ENCODE peak calls at places on chromosomes 3 and 15, in seven cellular contexts. One of them, this sample, is unnamed.

GRCh38 chr15:35170216-35170615 is 85.1 kb upstream of the NANOGP8 start:
- DNase-seq in spleen: no peak
- DNase-seq in heart left ventricle: no peak
- DNase-seq in astrocyte of the cerebellum: no peak
- DNase-seq in astrocyte of the spinal cord: peak; percentile 33
- DNase-seq in right atrium auricular region: no peak
- DNase-seq in IMR-90: peak; percentile 68
- DNase-seq in this sample: no peak

GRCh38 chr15:23416349-23417276 is 30.4 kb downstream of the GOLGA6L2 start:
- DNase-seq in astrocyte of the spinal cord: no peak
- DNase-seq in astrocyte of the cerebellum: no peak
- DNase-seq in IMR-90: no peak
- DNase-seq in right atrium auricular region: no peak
- DNase-seq in spleen: peak; percentile 68
- DNase-seq in heart left ventricle: no peak
- DNase-seq in this sample: no peak

GRCh38 chr3:179719048-179719734 is 66.4 kb downstream of the USP13 start:
- DNase-seq in heart left ventricle: no peak
- DNase-seq in IMR-90: no peak
- DNase-seq in spleen: no peak
- DNase-seq in astrocyte of the spinal cord: peak; percentile 54
- DNase-seq in right atrium auricular region: no peak
- DNase-seq in astrocyte of the cerebellum: no peak
- DNase-seq in this sample: no peak

GRCh38 chr3:126792998-126793397 is 89.0 kb downstream of the CHCHD6 start:
- DNase-seq in astrocyte of the cerebellum: no peak
- DNase-seq in right atrium auricular region: no peak
- DNase-seq in astrocyte of the spinal cord: no peak
- DNase-seq in heart left ventricle: no peak
- DNase-seq in spleen: no peak
- DNase-seq in IMR-90: no peak
- DNase-seq in this sample: no peak

GRCh38 chr3:28317438-28318022 is 31.0 kb upstream of the ZCWPW2 start:
- DNase-seq in spleen: no peak
- DNase-seq in astrocyte of the cerebellum: no peak
- DNase-seq in astrocyte of the spinal cord: peak; percentile 35
- DNase-seq in heart left ventricle: no peak
- DNase-seq in right atrium auricular region: no peak
- DNase-seq in IMR-90: peak; percentile 38
- DNase-seq in this sample: no peak

GRCh38 chr3:40387001-40387894 is at the start of gene ENTPD3:
- DNase-seq in right atrium auricular region: no peak
- DNase-seq in heart left ventricle: no peak
- DNase-seq in IMR-90: no peak
- DNase-seq in astrocyte of the cerebellum: no peak
- DNase-seq in astrocyte of the spinal cord: no peak
- DNase-seq in spleen: peak; percentile 75
- DNase-seq in this sample: peak; percentile 21

GRCh38 chr15:51322622-51323296 is 15.6 kb downstream of the CYP19A1 start:
- DNase-seq in heart left ventricle: peak; percentile 68
- DNase-seq in astrocyte of the cerebellum: no peak
- DNase-seq in spleen: no peak
- DNase-seq in IMR-90: no peak
- DNase-seq in right atrium auricular region: peak; percentile 89
- DNase-seq in astrocyte of the spinal cord: no peak
- DNase-seq in this sample: peak; percentile 43

GRCh38 chr3:99232696-99233095 is 331.2 kb upstream of the DCBLD2 start:
- DNase-seq in astrocyte of the spinal cord: no peak
- DNase-seq in IMR-90: peak; percentile 35
- DNase-seq in right atrium auricular region: no peak
- DNase-seq in spleen: no peak
- DNase-seq in astrocyte of the cerebellum: peak; percentile 33
- DNase-seq in heart left ventricle: no peak
- DNase-seq in this sample: no peak

GRCh38 chr15:74616020-74616939 is 644 bp downstream of the CLK3 start:
- DNase-seq in IMR-90: peak; percentile 63
- DNase-seq in astrocyte of the spinal cord: peak; percentile 48
- DNase-seq in right atrium auricular region: peak; percentile 80
- DNase-seq in spleen: peak; percentile 92
- DNase-seq in heart left ventricle: peak; percentile 85
- DNase-seq in astrocyte of the cerebellum: no peak
- DNase-seq in this sample: peak; percentile 79

GRCh38 chr3:36840453-36840921 is 76.1 kb upstream of the DCLK3 start:
- DNase-seq in right atrium auricular region: peak; percentile 42
- DNase-seq in astrocyte of the spinal cord: no peak
- DNase-seq in IMR-90: no peak
- DNase-seq in astrocyte of the cerebellum: no peak
- DNase-seq in heart left ventricle: peak; percentile 40
- DNase-seq in spleen: no peak
- DNase-seq in this sample: no peak

GRCh38 chr3:8760091-8760490 is 9.3 kb downstream of the OXTR start:
- DNase-seq in astrocyte of the spinal cord: no peak
- DNase-seq in astrocyte of the cerebellum: no peak
- DNase-seq in spleen: no peak
- DNase-seq in heart left ventricle: no peak
- DNase-seq in right atrium auricular region: no peak
- DNase-seq in IMR-90: no peak
- DNase-seq in this sample: no peak

GRCh38 chr3:45952456-45952855 is 9.2 kb downstream of the CXCR6 start:
- DNase-seq in astrocyte of the spinal cord: no peak
- DNase-seq in right atrium auricular region: no peak
- DNase-seq in IMR-90: no peak
- DNase-seq in heart left ventricle: no peak
- DNase-seq in spleen: peak; percentile 27
- DNase-seq in astrocyte of the cerebellum: no peak
- DNase-seq in this sample: no peak

GRCh38 chr3:65944252-65944651 is 94.5 kb downstream of the MAGI1 start:
- DNase-seq in astrocyte of the spinal cord: no peak
- DNase-seq in heart left ventricle: no peak
- DNase-seq in IMR-90: no peak
- DNase-seq in right atrium auricular region: no peak
- DNase-seq in astrocyte of the cerebellum: no peak
- DNase-seq in spleen: no peak
- DNase-seq in this sample: no peak

GRCh38 chr3:61685755-61686154 is 124.4 kb downstream of the PTPRG start:
- DNase-seq in astrocyte of the spinal cord: no peak
- DNase-seq in astrocyte of the cerebellum: no peak
- DNase-seq in IMR-90: no peak
- DNase-seq in right atrium auricular region: no peak
- DNase-seq in heart left ventricle: no peak
- DNase-seq in spleen: no peak
- DNase-seq in this sample: no peak

GRCh38 chr3:194867270-194867983 is 181.7 kb downstream of the FAM43A start:
- DNase-seq in spleen: peak; percentile 81
- DNase-seq in IMR-90: no peak
- DNase-seq in astrocyte of the spinal cord: no peak
- DNase-seq in right atrium auricular region: no peak
- DNase-seq in heart left ventricle: peak; percentile 48
- DNase-seq in astrocyte of the cerebellum: no peak
- DNase-seq in this sample: peak; percentile 46

GRCh38 chr3:111761309-111761795 is 97.7 kb upstream of the PHLDB2 start:
- DNase-seq in heart left ventricle: no peak
- DNase-seq in astrocyte of the cerebellum: no peak
- DNase-seq in right atrium auricular region: no peak
- DNase-seq in IMR-90: peak; percentile 85
- DNase-seq in spleen: no peak
- DNase-seq in astrocyte of the spinal cord: peak; percentile 84
- DNase-seq in this sample: no peak

GRCh38 chr15:88979674-88980073 is 66.5 kb upstream of the MFGE8 start:
- DNase-seq in heart left ventricle: no peak
- DNase-seq in astrocyte of the spinal cord: no peak
- DNase-seq in right atrium auricular region: no peak
- DNase-seq in IMR-90: no peak
- DNase-seq in astrocyte of the cerebellum: no peak
- DNase-seq in spleen: no peak
- DNase-seq in this sample: no peak

GRCh38 chr3:49415931-49416601 is 3.8 kb downstream of the TCTA start:
- DNase-seq in spleen: peak; percentile 87
- DNase-seq in right atrium auricular region: no peak
- DNase-seq in astrocyte of the spinal cord: no peak
- DNase-seq in astrocyte of the cerebellum: no peak
- DNase-seq in IMR-90: no peak
- DNase-seq in heart left ventricle: no peak
- DNase-seq in this sample: no peak

GRCh38 chr15:100878130-100878529 is 1.5 kb upstream of the ALDH1A3 start:
- DNase-seq in astrocyte of the cerebellum: no peak
- DNase-seq in IMR-90: no peak
- DNase-seq in heart left ventricle: no peak
- DNase-seq in astrocyte of the spinal cord: no peak
- DNase-seq in right atrium auricular region: no peak
- DNase-seq in spleen: no peak
- DNase-seq in this sample: no peak
- H3K4me3 ChIP-seq in astrocyte of the cerebellum: no peak overlapping the region
- H3K4me3 ChIP-seq in IMR-90: no peak overlapping the region
- H3K4me3 ChIP-seq in heart left ventricle: no peak overlapping the region
- H3K4me3 ChIP-seq in astrocyte of the spinal cord: no peak overlapping the region
- H3K4me3 ChIP-seq in right atrium auricular region: no peak overlapping the region
- H3K4me3 ChIP-seq in spleen: no peak overlapping the region
- H3K4me3 ChIP-seq in this sample: no peak overlapping the region

GRCh38 chr15:64010719-64011118 is 35.6 kb downstream of the DAPK2 start:
- DNase-seq in right atrium auricular region: peak; percentile 65
- DNase-seq in astrocyte of the cerebellum: peak; percentile 91
- DNase-seq in IMR-90: peak; percentile 62
- DNase-seq in spleen: peak; percentile 92
- DNase-seq in heart left ventricle: peak; percentile 76
- DNase-seq in astrocyte of the spinal cord: peak; percentile 81
- DNase-seq in this sample: peak; percentile 50
- TF ChIP-seq CTCF in right atrium auricular region: no peak
- TF ChIP-seq CTCF in astrocyte of the cerebellum: no peak
- TF ChIP-seq CTCF in IMR-90: no peak
- TF ChIP-seq CTCF in spleen: peak; percentile 54
- TF ChIP-seq CTCF in heart left ventricle: peak; percentile 10
- TF ChIP-seq CTCF in astrocyte of the spinal cord: no peak
- TF ChIP-seq CTCF in this sample: no peak

DNA sequence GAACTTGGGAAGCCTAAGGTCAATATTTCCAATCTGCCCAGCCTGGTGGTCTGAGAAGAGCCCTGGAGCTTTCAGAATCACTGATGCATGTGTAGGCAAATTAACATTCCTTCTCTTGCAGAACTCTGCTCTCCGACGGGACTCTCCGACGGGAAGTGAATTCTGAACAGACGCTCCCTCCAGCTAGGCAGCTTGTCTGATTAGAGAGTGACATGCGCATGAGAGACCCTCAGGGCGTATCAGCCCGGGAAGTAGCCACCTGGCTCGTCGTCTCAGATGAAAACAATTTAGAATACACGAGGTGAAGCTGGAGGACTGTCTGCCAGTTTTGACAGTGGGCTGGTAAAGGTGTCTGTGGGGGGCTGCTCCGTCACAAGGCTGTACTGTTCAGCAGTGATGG is 103.1 kb downstream of the DGKG start:
- DNase-seq in IMR-90: no peak
- DNase-seq in spleen: no peak
- DNase-seq in right atrium auricular region: no peak
- DNase-seq in astrocyte of the cerebellum: no peak
- DNase-seq in heart left ventricle: no peak
- DNase-seq in astrocyte of the spinal cord: no peak
- DNase-seq in this sample: no peak
- H3K4me3 ChIP-seq in IMR-90: no peak overlapping the region
- H3K4me3 ChIP-seq in spleen: no peak overlapping the region
- H3K4me3 ChIP-seq in right atrium auricular region: no peak overlapping the region
- H3K4me3 ChIP-seq in astrocyte of the cerebellum: no peak overlapping the region
- H3K4me3 ChIP-seq in heart left ventricle: no peak overlapping the region
- H3K4me3 ChIP-seq in astrocyte of the spinal cord: no peak overlapping the region
- H3K4me3 ChIP-seq in this sample: no peak overlapping the region

GRCh38 chr3:17233398-17233800 is 348.6 kb downstream of the PLCL2 start:
- DNase-seq in astrocyte of the cerebellum: peak; percentile 51
- DNase-seq in right atrium auricular region: no peak
- DNase-seq in IMR-90: peak; percentile 67
- DNase-seq in heart left ventricle: no peak
- DNase-seq in spleen: no peak
- DNase-seq in astrocyte of the spinal cord: peak; percentile 67
- DNase-seq in this sample: peak; percentile 11
- TF ChIP-seq CTCF in astrocyte of the cerebellum: peak; percentile 63
- TF ChIP-seq CTCF in right atrium auricular region: peak; percentile 43
- TF ChIP-seq CTCF in IMR-90: peak; percentile 75
- TF ChIP-seq CTCF in heart left ventricle: peak; percentile 77
- TF ChIP-seq CTCF in spleen: peak; percentile 74
- TF ChIP-seq CTCF in astrocyte of the spinal cord: peak; percentile 64
- TF ChIP-seq CTCF in this sample: peak; percentile 63

DNA sequence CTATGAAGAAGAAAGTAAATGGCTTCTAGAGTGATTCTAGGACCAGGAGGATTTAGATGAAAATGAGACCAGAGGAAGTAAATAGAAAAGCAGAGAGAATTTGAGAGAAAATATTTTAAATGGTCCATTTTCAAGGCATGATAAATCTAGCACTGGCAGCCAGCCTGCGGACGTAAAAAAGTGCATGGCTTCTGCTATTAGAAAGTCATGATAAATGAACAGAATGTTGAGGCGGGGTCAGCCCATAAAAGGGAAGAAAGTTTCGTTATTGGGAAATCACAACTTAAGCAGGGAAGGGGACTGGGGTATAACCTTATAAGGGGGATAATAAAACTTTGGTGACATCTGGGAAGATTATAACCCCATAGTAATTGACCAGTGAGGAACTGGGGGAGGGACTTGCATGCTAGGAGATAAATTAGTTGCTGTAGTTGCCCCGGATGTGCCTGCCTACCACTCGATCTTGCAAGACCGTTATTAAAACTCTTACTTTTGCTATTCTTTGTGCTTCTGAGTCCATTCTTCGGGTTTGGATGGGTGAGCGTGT is 88.4 kb upstream of the PLSCR4 start:
- DNase-seq in astrocyte of the spinal cord: no peak
- DNase-seq in right atrium auricular region: no peak
- DNase-seq in astrocyte of the cerebellum: no peak
- DNase-seq in spleen: no peak
- DNase-seq in heart left ventricle: no peak
- DNase-seq in IMR-90: no peak
- DNase-seq in this sample: no peak
- H3K4me3 ChIP-seq in astrocyte of the spinal cord: no peak overlapping the region
- H3K4me3 ChIP-seq in right atrium auricular region: no peak overlapping the region
- H3K4me3 ChIP-seq in astrocyte of the cerebellum: no peak overlapping the region
- H3K4me3 ChIP-seq in spleen: no peak overlapping the region
- H3K4me3 ChIP-seq in heart left ventricle: no peak overlapping the region
- H3K4me3 ChIP-seq in IMR-90: no peak overlapping the region
- H3K4me3 ChIP-seq in this sample: no peak overlapping the region

DNA sequence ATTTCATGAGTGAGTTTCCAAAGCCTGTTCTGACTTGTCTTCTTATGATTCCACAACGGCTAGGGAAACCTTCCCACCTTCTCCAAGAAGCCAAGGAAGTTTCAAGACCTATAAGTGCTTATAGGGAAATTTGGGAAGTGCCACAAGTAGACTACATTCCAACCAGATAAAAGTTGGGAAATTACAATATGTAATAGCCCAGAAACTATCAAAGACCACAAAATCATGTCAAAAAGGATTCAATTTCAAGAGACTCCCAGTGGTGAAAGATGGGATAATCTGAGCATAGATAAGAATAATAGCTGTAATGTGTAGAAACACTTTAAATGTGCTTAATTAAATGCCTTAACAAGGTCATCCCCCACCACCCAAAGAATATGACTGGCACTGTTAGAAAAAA is 169.2 kb upstream of the SLC2A2 start:
- DNase-seq in astrocyte of the cerebellum: no peak
- DNase-seq in spleen: no peak
- DNase-seq in heart left ventricle: no peak
- DNase-seq in astrocyte of the spinal cord: no peak
- DNase-seq in right atrium auricular region: no peak
- DNase-seq in IMR-90: no peak
- DNase-seq in this sample: no peak
- TF ChIP-seq CTCF in astrocyte of the cerebellum: no peak
- TF ChIP-seq CTCF in spleen: no peak
- TF ChIP-seq CTCF in heart left ventricle: no peak
- TF ChIP-seq CTCF in astrocyte of the spinal cord: no peak
- TF ChIP-seq CTCF in right atrium auricular region: no peak
- TF ChIP-seq CTCF in IMR-90: peak; percentile 5
- TF ChIP-seq CTCF in this sample: no peak